ENCODE peak calls at places on chromosomes 13 and 19, in four cellular contexts. One of them, this sample, is unnamed.
A peak's percentile ranks its signal among the peaks of the same experiment; 100 is the strongest.

GRCh38 chr13:39777021-39777420 is 121.6 kb downstream of the COG6 start:
- DNase-seq in NCI-H187: no peak
- DNase-seq in activated CD4-positive, CD25-positive, alpha-beta regulatory T cell: no peak
- DNase-seq in T-helper 9 cell: no peak
- DNase-seq in this sample: no peak

GRCh38 chr13:113342820-113343691 is 20.9 kb downstream of the GRTP1 start:
- DNase-seq in NCI-H187: no peak
- DNase-seq in activated CD4-positive, CD25-positive, alpha-beta regulatory T cell: no peak
- DNase-seq in T-helper 9 cell: no peak
- DNase-seq in this sample: peak; percentile 42

GRCh38 chr19:39218230-39219007 is 14.4 kb upstream of the SYCN start:
- DNase-seq in NCI-H187: no peak
- DNase-seq in activated CD4-positive, CD25-positive, alpha-beta regulatory T cell: no peak
- DNase-seq in T-helper 9 cell: no peak
- DNase-seq in this sample: no peak

GRCh38 chr13:23740002-23740401 is 149.2 kb downstream of the MIPEP start:
- DNase-seq in NCI-H187: no peak
- DNase-seq in activated CD4-positive, CD25-positive, alpha-beta regulatory T cell: no peak
- DNase-seq in T-helper 9 cell: no peak
- DNase-seq in this sample: no peak

GRCh38 chr13:107020393-107020792 is 452.5 kb upstream of the ARGLU1 start:
- DNase-seq in NCI-H187: no peak
- DNase-seq in activated CD4-positive, CD25-positive, alpha-beta regulatory T cell: no peak
- DNase-seq in T-helper 9 cell: no peak
- DNase-seq in this sample: no peak

GRCh38 chr13:50107205-50107604 is 92.0 kb downstream of the KCNRG start:
- DNase-seq in NCI-H187: no peak
- DNase-seq in activated CD4-positive, CD25-positive, alpha-beta regulatory T cell: no peak
- DNase-seq in T-helper 9 cell: no peak
- DNase-seq in this sample: no peak

GRCh38 chr13:111513766-111514611 is 193.5 kb downstream of the TEX29 start:
- DNase-seq in NCI-H187: no peak
- DNase-seq in activated CD4-positive, CD25-positive, alpha-beta regulatory T cell: no peak
- DNase-seq in T-helper 9 cell: no peak
- DNase-seq in this sample: no peak

GRCh38 chr13:42333613-42334328 is 61.8 kb downstream of the AKAP11 start:
- DNase-seq in NCI-H187: no peak
- DNase-seq in activated CD4-positive, CD25-positive, alpha-beta regulatory T cell: no peak
- DNase-seq in T-helper 9 cell: no peak
- DNase-seq in this sample: no peak

GRCh38 chr19:48752511-48753365 is at the start of gene FUT1:
- DNase-seq in NCI-H187: peak; percentile 98
- DNase-seq in activated CD4-positive, CD25-positive, alpha-beta regulatory T cell: no peak
- DNase-seq in T-helper 9 cell: peak; percentile 26
- DNase-seq in this sample: peak; percentile 92

GRCh38 chr13:75316427-75316826 is 165.5 kb downstream of the TBC1D4 start:
- DNase-seq in NCI-H187: no peak
- DNase-seq in activated CD4-positive, CD25-positive, alpha-beta regulatory T cell: no peak
- DNase-seq in T-helper 9 cell: no peak
- DNase-seq in this sample: no peak

GRCh38 chr19:10227215-10227971 is 3.7 kb downstream of the S1PR2 start:
- DNase-seq in NCI-H187: no peak
- DNase-seq in activated CD4-positive, CD25-positive, alpha-beta regulatory T cell: no peak
- DNase-seq in T-helper 9 cell: no peak
- DNase-seq in this sample: peak; percentile 67

GRCh38 chr19:3036119-3036794 is 7.2 kb upstream of the TLE2 start:
- DNase-seq in NCI-H187: peak; percentile 95
- DNase-seq in activated CD4-positive, CD25-positive, alpha-beta regulatory T cell: peak; percentile 52
- DNase-seq in T-helper 9 cell: peak; percentile 69
- DNase-seq in this sample: peak; percentile 91

GRCh38 chr13:105153626-105154025 is 1381.8 kb downstream of the EFNB2 start:
- DNase-seq in NCI-H187: no peak
- DNase-seq in activated CD4-positive, CD25-positive, alpha-beta regulatory T cell: no peak
- DNase-seq in T-helper 9 cell: no peak
- DNase-seq in this sample: no peak

This sample was measured in upper lobe of left lung.